ENCODE peak calls at places on chromosomes 16 and 17, in six cellular contexts. D is upper lobe of right lung; J is uterus; L is brain microvascular endothelial cell; F is IMR-90; I is CD8-positive, alpha-beta T cell. Y is an unnamed sample.

GRCh38 chr16:89052191-89052787 is 41.4 kb upstream of the ACSF3 start:
- DNase-seq in D (no peak), J (no peak), L (no peak), F (no peak), I (no peak), Y (no peak)

GRCh38 chr17:65228734-65229390 is 91.7 kb downstream of the RGS9 start:
- DNase-seq in D (no peak), J (no peak), L (no peak), F (peak), I (peak), Y (no peak)

GRCh38 chr16:53771655-53772497 is 67.9 kb downstream of the FTO start:
- DNase-seq in D (no peak), J (no peak), L (no peak), F (no peak), I (no peak), Y (no peak)

GRCh38 chr16:50614956-50615727 is 66.0 kb downstream of the SNX20 start:
- DNase-seq in D (no peak), J (no peak), L (no peak), F (no peak), I (no peak), Y (no peak)

GRCh38 chr17:46869296-46869695 is 17.9 kb downstream of the WNT9B start:
- DNase-seq in D (no peak), J (no peak), L (no peak), F (no peak), I (no peak), Y (no peak)

GRCh38 chr16:85522842-85523601 is 90.1 kb upstream of the GSE1 start:
- DNase-seq in D (no peak), J (peak), L (no peak), F (peak), I (no peak), Y (no peak)

GRCh38 chr17:77304051-77304745 is 163.4 kb downstream of the SEC14L1 start:
- DNase-seq in D (no peak), J (no peak), L (no peak), F (no peak), I (no peak), Y (no peak)

GRCh38 chr17:37752482-37752881 is 7.6 kb upstream of the HNF1B start:
- DNase-seq in D (no peak), J (no peak), L (peak), F (peak), I (no peak), Y (no peak)

GRCh38 chr16:82195917-82196494 is 26.0 kb upstream of the MPHOSPH6 start:
- DNase-seq in D (no peak), J (no peak), L (no peak), F (no peak), I (no peak), Y (no peak)

GRCh38 chr16:78216166-78216745 is 116.8 kb downstream of the WWOX start:
- DNase-seq in D (no peak), J (no peak), L (peak), F (no peak), I (no peak), Y (no peak)

DNA sequence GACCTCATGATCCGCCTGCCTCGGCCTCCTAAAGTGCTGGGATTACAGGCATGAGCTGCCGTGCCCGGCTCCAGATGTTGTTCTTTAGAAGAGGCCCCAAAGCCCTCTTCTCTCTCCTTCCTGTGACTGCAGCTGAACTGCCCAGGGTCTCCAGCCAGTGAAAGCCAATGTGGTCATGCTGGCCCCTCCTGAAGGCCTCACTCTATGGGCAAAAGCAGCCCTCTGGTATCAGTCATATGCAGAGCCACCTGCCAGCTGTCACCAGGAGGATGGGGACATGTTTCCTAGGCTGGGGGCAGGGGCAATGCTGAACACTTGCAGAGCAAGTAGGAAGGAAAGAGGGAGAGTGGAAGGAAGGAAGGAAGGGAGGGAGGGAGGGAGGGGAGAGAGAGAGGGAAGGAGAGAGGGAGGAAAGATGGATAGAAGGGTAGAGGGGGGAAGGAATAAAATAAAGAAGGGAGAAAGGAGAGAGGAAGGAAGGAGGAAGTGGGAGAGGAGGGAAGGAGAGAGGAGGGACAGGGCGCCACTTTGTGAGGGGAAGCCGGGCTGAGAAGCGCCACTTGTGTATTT is 36.0 kb downstream of the SOCS3 start:
- DNase-seq in D (no peak), J (no peak), L (no peak), F (no peak), I (no peak), Y (no peak)
- H3K27ac ChIP-seq in D (peak), J (peak), L (peak), F (peak), I (peak), Y (peak)

DNA sequence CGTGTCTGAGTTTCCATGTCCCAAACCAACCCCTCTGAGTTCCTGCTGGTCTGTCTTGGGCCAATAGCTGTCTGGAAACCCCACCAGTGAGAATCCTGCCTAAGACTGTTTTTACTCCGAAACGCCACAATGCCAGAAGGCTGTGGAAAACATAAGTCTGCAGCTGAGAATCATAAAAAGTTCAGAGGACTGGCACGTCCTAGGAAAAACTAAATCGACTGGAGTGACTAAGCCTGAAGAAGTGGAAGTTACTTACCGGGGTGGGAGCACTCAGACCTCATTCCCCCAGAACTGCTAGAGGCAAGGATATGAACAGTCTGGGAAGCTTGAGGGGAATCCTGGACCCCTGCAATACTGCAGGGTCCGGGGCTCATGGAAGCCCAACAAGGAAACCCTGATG is 13.3 kb downstream of the LRRC75A start:
- DNase-seq in D (no peak), J (peak), L (no peak), F (no peak), I (no peak), Y (no peak)
- H3K27ac ChIP-seq in D (no peak), J (peak), L (no peak), F (no peak), I (no peak), Y (no peak)

GRCh38 chr17:80442764-80443163 is 27.8 kb downstream of the ENDOV start:
- DNase-seq in D (no peak), J (no peak), L (no peak), F (no peak), I (no peak), Y (no peak)
- H3K27ac ChIP-seq in D (no peak), J (no peak), L (no peak), F (no peak), I (no peak), Y (no peak)

GRCh38 chr17:82553210-82553930 is 33.8 kb downstream of the FOXK2 start:
- DNase-seq in D (no peak), J (no peak), L (no peak), F (no peak), I (no peak), Y (no peak)
- H3K27ac ChIP-seq in D (no peak), J (peak), L (no peak), F (no peak), I (no peak), Y (peak)

GRCh38 chr17:81564778-81565177 is 12.6 kb upstream of the FAAP100 start:
- DNase-seq in D (no peak), J (no peak), L (no peak), F (no peak), I (no peak), Y (no peak)
- H3K27ac ChIP-seq in D (no peak), J (peak), L (no peak), F (no peak), I (no peak), Y (no peak)

DNA sequence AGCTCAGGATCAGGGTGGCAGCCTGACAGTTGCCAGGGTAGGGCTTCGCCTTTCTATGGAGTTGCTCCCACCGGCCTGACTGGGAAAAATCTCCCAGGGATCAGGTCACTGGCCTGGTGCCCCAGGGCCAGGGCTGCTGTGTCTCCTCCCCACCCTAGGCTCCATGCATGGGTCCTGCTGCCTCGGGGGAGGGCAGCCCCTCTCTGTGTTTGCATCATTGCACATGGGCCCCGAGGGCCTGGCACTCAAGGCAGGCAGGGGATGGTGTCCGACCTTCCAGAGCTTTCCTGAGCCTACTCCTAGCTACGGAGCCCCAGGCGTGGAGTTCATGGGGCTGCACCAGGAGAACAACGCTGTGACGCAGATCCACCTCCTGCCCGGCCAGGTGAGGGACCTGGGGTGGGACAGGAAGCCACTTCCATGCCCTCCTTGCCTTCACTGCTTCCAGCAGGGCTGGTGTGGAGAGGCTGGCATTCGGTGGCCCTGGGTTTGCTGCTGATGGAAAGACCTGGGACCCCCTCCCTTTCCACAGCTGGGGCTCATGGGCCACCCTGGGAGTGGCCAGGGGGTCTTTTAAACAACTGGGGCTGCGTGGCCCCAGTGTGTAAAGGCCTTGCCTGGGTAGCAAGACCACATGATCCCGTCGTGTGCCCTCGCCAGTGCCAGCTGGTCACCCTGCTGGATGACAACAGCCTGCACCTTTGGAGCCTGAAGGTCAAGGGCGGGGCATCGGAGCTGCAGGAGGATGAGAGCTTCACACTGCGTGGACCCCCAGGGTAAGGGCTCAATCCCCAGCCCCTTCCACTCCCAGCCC is 29.5 kb upstream of the MYO15B start:
- DNase-seq in D (no peak), J (no peak), L (no peak), F (no peak), I (no peak), Y (no peak)
- H3K27ac ChIP-seq in D (no peak), J (no peak), L (no peak), F (no peak), I (no peak), Y (peak)

DNA sequence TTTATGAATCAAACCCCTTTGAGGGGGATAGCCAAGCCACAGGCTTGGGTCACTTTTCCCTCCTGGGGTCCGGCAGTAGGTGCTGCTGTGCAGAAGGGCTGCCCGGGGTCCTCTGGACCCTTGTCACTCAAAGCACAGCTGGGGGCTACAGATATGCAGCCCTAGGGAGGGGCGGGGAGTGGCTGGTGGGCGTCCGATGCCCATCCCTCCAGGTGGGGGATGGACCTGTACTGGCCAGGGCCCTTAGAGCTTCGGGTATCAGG is 598 bp downstream of the VASN start:
- DNase-seq in D (no peak), J (no peak), L (no peak), F (no peak), I (no peak), Y (no peak)
- H3K27ac ChIP-seq in D (peak), J (peak), L (peak), F (peak), I (no peak), Y (peak)

DNA sequence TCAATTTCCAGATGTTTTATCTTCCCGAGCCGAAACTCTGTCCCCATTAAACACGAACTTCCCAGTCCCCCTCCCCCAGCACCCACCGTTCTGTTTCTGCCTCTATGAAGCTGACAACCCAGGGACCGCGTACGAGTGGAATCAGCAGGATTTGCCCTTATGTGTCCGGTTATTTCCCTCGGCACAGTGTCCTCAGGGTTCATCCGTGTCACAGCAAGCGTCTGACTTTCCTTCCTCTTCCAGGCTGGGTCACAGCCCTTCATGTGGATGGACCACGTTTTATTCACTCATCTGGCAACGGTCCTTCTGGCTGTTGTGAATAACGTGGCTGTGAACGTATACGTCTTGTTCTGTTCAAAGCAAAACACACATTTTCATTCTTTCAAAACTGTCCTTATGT is 31.3 kb downstream of the METRNL start:
- DNase-seq in D (no peak), J (no peak), L (peak), F (peak), I (no peak), Y (no peak)
- H3K27ac ChIP-seq in D (peak), J (peak), L (peak), F (peak), I (no peak), Y (no peak)

GRCh38 chr17:39199673-39199985 is 454 bp upstream of the RPL19 start:
- DNase-seq in D (no peak), J (no peak), L (no peak), F (no peak), I (no peak), Y (no peak)
- H3K27ac ChIP-seq in D (peak), J (peak), L (peak), F (peak), I (peak), Y (peak)